ENCODE peak calls at places on chromosomes 5 and 9, in four cellular contexts. N is AG09309, Z is GM12865, C is GM23248. X is an unnamed sample.

GRCh38 chr5:169651526-169651925 is 14.5 kb downstream of the DOCK2 start:
- DNase-seq in N (no peak), Z (no peak), C (no peak), X (no peak)

GRCh38 chr5:160968480-160968879 is 116.5 kb upstream of the ATP10B start:
- DNase-seq in N (no peak), Z (no peak), C (no peak), X (no peak)

GRCh38 chr5:160573318-160573717 is 151.7 kb downstream of the PTTG1 start:
- DNase-seq in N (no peak), Z (no peak), C (no peak), X (no peak)

GRCh38 chr5:151949909-151950308 is 25.3 kb upstream of the GLRA1 start:
- DNase-seq in N (no peak), Z (no peak), C (no peak), X (no peak)

GRCh38 chr5:82820188-82820587 is 257.0 kb downstream of the TMEM167A start:
- DNase-seq in N (no peak), Z (no peak), C (peak), X (no peak)

GRCh38 chr5:77518304-77518703 is 26.2 kb upstream of the WDR41 start:
- DNase-seq in N (no peak), Z (peak), C (peak), X (no peak)

GRCh38 chr5:154474267-154474956 is 3.6 kb downstream of the HAND1 start:
- DNase-seq in N (no peak), Z (no peak), C (no peak), X (no peak)

GRCh38 chr9:135989722-135990467 is 28.7 kb upstream of the UBAC1 start:
- DNase-seq in N (no peak), Z (no peak), C (no peak), X (no peak)

GRCh38 chr9:129178983-129179382 is 922 bp upstream of the IER5L start:
- DNase-seq in N (no peak), Z (no peak), C (no peak), X (no peak)

GRCh38 chr5:83572271-83572670 is 100.7 kb downstream of the VCAN start:
- DNase-seq in N (no peak), Z (no peak), C (no peak), X (no peak)

GRCh38 chr9:130847306-130848217 is 12.5 kb downstream of the ABL1 start:
- DNase-seq in N (peak), Z (no peak), C (peak), X (peak)

GRCh38 chr9:108671156-108671555 is 184.6 kb downstream of the ACTL7B start:
- DNase-seq in N (no peak), Z (no peak), C (peak), X (no peak)

GRCh38 chr9:109602987-109603386 is 104.9 kb upstream of the PTPN3 start:
- DNase-seq in N (no peak), Z (no peak), C (peak), X (no peak)

DNA sequence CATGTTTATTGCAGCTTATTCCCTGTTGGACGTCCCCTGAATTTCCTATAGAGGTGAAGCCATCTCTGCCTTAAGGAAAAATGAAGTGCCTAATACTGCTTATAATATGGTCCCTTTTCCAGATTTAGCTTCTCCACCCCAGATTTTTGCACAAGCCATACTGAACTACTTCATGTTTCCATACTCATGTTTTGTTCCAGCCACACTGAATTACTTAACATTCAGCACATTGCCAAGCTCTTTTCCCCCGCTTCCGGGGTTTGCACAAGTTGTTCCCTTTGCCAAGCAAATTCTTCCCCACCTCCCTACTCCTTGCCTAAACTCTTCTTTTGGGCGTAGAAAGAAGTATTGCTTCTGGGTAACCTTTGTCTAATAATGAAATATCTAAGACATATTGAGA is 1.7 kb upstream of the CNTRL start:
- DNase-seq in N (peak), Z (no peak), C (peak), X (no peak)
- H3K4me3 ChIP-seq in N (no peak), Z (peak), C (peak), X (peak)

GRCh38 chr5:2748180-2748840 is 3.2 kb downstream of the IRX2 start:
- DNase-seq in N (no peak), Z (no peak), C (peak), X (no peak)
- H3K4me3 ChIP-seq in N (no peak), Z (no peak), C (peak), X (no peak)

DNA sequence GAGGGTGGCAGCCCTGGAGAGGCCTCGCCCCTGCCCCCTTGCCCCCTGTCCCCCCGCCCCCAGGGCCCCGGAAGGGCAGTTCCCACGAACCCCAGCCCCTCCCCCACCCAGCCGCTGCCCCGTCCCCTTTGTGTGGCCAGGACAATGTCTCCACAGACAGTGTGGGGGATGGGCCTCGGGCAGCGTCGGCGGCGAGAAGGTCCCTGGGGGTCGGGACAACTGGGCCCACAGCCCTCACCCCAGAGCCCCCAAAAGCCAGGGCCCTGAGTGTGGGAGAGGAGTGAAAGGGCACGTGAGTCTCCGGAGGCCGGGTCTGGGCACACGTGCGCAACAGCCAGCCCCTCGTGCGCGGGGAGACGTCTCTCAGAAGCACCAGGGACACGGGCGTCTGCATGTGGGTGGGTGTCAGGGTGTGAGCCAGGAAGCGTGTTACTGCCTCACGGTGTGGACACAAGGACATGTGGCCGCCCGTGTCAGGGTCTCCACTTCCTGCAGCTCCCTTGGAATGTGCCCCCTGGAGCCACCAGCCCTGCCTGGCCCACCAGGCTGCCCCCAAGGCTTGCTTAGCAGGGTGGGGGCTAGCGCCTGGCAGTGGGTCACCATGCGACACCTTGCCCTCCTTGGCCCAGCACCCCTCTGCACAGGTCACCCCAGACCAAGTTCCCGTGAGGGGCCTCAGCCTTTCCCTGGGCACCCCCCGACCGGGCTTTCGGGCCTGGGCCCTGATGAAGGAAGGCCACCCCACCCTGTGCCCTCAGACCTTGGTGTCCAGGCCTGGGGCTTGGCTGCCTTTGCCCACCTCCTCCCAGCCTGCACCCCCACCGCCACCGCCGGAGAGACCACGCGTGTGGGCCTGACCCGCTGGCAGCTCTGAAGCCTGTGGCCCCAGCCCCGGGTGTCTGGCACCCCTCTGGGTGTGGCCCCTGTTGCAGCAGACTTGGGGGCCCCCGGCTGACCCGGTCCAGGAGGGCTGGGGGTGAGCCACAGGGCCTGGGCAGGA is 12.8 kb upstream of the NRARP start:
- DNase-seq in N (no peak), Z (no peak), C (no peak), X (no peak)
- H3K4me3 ChIP-seq in N (no peak), Z (no peak), C (no peak), X (no peak)

GRCh38 chr5:88665750-88666215 is 217.2 kb downstream of the MEF2C start:
- DNase-seq in N (no peak), Z (no peak), C (no peak), X (no peak)

GRCh38 chr5:88669314-88669713 is 213.7 kb downstream of the MEF2C start:
- DNase-seq in N (no peak), Z (no peak), C (no peak), X (no peak)

GRCh38 chr5:88666761-88667186 is 216.2 kb downstream of the MEF2C start:
- DNase-seq in N (no peak), Z (peak), C (peak), X (no peak)

GRCh38 chr5:88664630-88665029 is 218.4 kb downstream of the MEF2C start:
- DNase-seq in N (no peak), Z (no peak), C (no peak), X (no peak)

GRCh38 chr5:88667187-88668141 is 215.5 kb downstream of the MEF2C start:
- DNase-seq in N (no peak), Z (peak), C (no peak), X (no peak)
- H3K4me3 ChIP-seq in N (no peak), Z (peak), C (peak), X (peak)

DNA sequence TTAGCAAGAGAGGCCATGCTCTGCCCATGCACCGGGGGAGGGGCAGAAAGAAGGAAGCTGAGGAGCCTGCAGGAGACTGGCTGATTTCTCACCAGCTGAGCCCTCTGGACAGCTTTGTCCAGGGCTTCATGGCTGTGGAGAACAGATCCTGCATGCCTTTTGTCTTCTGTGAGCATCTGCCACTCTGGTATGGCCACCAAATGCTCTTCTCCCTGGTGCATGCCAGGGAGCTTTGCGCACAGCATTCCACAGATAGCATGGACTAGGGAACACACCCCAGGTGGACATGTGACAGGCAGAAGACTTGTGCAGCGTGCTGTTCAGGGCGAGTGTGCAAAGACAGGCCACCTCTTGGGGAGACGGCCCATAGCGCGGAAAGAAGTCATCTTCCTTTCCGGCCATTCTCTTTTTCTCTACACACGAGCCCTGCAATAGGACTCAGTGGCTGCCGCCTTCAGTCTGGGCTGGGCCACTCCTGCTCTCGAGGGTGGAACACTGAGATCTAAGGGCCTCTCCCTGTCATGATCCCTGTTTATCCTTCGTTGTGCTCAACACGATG is 56.7 kb downstream of the GADD45G start:
- DNase-seq in N (no peak), Z (no peak), C (no peak), X (no peak)
- H3K4me3 ChIP-seq in N (no peak), Z (no peak), C (no peak), X (peak)

DNA sequence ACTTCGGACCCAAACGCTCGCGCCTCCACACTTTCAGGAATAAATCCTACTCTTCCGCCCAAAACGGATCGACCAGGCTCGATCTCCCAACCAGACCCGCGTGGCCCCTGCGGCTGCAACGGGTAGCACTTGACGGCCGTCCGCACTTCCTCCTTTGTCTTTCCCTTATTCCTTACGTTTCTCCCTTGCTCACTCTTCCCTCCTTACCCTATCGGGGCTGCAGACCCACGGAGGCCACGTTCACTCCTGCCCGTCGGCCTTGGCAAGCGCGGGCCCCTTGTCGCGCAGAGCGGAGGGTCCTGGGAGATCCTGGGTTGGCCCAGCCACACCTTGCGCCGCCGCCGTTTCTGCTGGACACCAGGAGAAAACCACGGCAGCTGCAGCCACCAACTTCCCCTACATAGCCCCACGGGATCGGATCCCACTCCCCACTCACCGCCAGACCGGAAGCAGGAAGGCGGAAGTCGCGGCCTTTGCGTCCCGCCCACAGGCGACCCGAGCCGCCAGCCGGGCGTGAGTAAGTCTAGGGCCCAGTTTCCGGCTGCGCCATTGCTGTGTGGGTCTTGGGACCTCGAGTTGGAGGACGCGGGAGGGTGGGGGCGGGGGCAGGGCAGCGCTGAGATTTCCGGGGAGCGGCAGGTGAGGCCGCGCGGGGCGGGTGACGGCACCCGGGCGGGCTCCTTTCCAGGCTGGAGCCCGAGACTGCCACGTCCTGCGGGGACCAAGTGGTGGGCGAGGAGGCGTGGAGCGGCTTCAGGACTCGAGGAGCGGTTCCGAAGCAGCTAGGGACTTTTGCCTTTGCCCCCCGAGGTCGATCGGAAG is at the start of gene SMIM15:
- DNase-seq in N (peak), Z (peak), C (peak), X (peak)
- H3K4me3 ChIP-seq in N (peak), Z (peak), C (peak), X (peak)

GRCh38 chr5:39200081-39200480 is 19.3 kb downstream of the FYB1 start:
- DNase-seq in N (no peak), Z (no peak), C (no peak), X (no peak)
- H3K4me3 ChIP-seq in N (no peak), Z (no peak), C (no peak), X (peak)

GRCh38 chr9:79220666-79221065 is 351.1 kb upstream of the TLE4 start:
- DNase-seq in N (peak), Z (no peak), C (peak), X (no peak)
- H3K4me3 ChIP-seq in N (no peak), Z (no peak), C (peak), X (no peak)